ENCODE peak calls at places on chromosome 11, in five cellular contexts. One of them, this sample, is unnamed.

GRCh38 chr11:107259826-107260225 is 197.8 kb downstream of the CWF19L2 start:
- DNase-seq in RCC 7860: no peak
- DNase-seq in stromal cell of bone marrow: no peak
- DNase-seq in ovary: no peak
- DNase-seq in right lobe of liver: no peak
- DNase-seq in this sample: no peak

GRCh38 chr11:113991170-113991569 is 16.3 kb downstream of the HTR3A start:
- DNase-seq in ovary: no peak
- DNase-seq in right lobe of liver: no peak
- DNase-seq in RCC 7860: no peak
- DNase-seq in stromal cell of bone marrow: peak; percentile 5
- DNase-seq in this sample: no peak

GRCh38 chr11:100925935-100926334 is 203.7 kb downstream of the PGR start:
- DNase-seq in right lobe of liver: no peak
- DNase-seq in stromal cell of bone marrow: peak; percentile 28
- DNase-seq in RCC 7860: peak; percentile 60
- DNase-seq in ovary: no peak
- DNase-seq in this sample: no peak

GRCh38 chr11:129861702-129862107 is 33.7 kb downstream of the NFRKB start:
- DNase-seq in stromal cell of bone marrow: peak; percentile 43
- DNase-seq in ovary: peak; percentile 55
- DNase-seq in RCC 7860: peak; percentile 91
- DNase-seq in right lobe of liver: peak; percentile 61
- DNase-seq in this sample: peak; percentile 53

GRCh38 chr11:9405721-9406120 is 21.3 kb downstream of the IPO7 start:
- DNase-seq in right lobe of liver: no peak
- DNase-seq in RCC 7860: no peak
- DNase-seq in ovary: no peak
- DNase-seq in stromal cell of bone marrow: no peak
- DNase-seq in this sample: no peak

GRCh38 chr11:133747409-133747808 is 97.9 kb downstream of the SPATA19 start:
- DNase-seq in ovary: no peak
- DNase-seq in stromal cell of bone marrow: no peak
- DNase-seq in RCC 7860: no peak
- DNase-seq in right lobe of liver: no peak
- DNase-seq in this sample: no peak

GRCh38 chr11:7905961-7906429 is 25.1 kb downstream of the OR10A6 start:
- DNase-seq in stromal cell of bone marrow: no peak
- DNase-seq in ovary: no peak
- DNase-seq in RCC 7860: no peak
- DNase-seq in right lobe of liver: no peak
- DNase-seq in this sample: no peak

GRCh38 chr11:79189055-79189454 is 251.8 kb downstream of the TENM4 start:
- DNase-seq in stromal cell of bone marrow: no peak
- DNase-seq in ovary: no peak
- DNase-seq in RCC 7860: no peak
- DNase-seq in right lobe of liver: no peak
- DNase-seq in this sample: no peak

GRCh38 chr11:67309166-67309565 is 5.8 kb downstream of the SSH3 start:
- DNase-seq in right lobe of liver: no peak
- DNase-seq in RCC 7860: no peak
- DNase-seq in stromal cell of bone marrow: no peak
- DNase-seq in ovary: no peak
- DNase-seq in this sample: no peak

GRCh38 chr11:130648601-130649000 is 200.2 kb downstream of the ADAMTS15 start:
- DNase-seq in stromal cell of bone marrow: no peak
- DNase-seq in ovary: peak; percentile 41
- DNase-seq in RCC 7860: no peak
- DNase-seq in right lobe of liver: no peak
- DNase-seq in this sample: no peak

GRCh38 chr11:95536049-95536448 is 253.5 kb downstream of the FAM76B start:
- DNase-seq in right lobe of liver: no peak
- DNase-seq in RCC 7860: no peak
- DNase-seq in ovary: no peak
- DNase-seq in stromal cell of bone marrow: peak; percentile 52
- DNase-seq in this sample: no peak

GRCh38 chr11:4891996-4892640 is 10.4 kb downstream of the OR51T1 start:
- DNase-seq in ovary: no peak
- DNase-seq in stromal cell of bone marrow: peak; percentile 89
- DNase-seq in right lobe of liver: no peak
- DNase-seq in RCC 7860: peak; percentile 75
- DNase-seq in this sample: peak; percentile 49

GRCh38 chr11:95524328-95525036 is 265.1 kb downstream of the FAM76B start:
- DNase-seq in stromal cell of bone marrow: no peak
- DNase-seq in RCC 7860: no peak
- DNase-seq in ovary: no peak
- DNase-seq in right lobe of liver: no peak
- DNase-seq in this sample: no peak

GRCh38 chr11:38153985-38154384 is 1555.9 kb upstream of the RAG2 start:
- DNase-seq in right lobe of liver: no peak
- DNase-seq in stromal cell of bone marrow: no peak
- DNase-seq in RCC 7860: no peak
- DNase-seq in ovary: no peak
- DNase-seq in this sample: no peak

GRCh38 chr11:118998822-118999221 is 884 bp downstream of the CENATAC start:
- DNase-seq in RCC 7860: peak; percentile 75
- DNase-seq in stromal cell of bone marrow: no peak
- DNase-seq in ovary: no peak
- DNase-seq in right lobe of liver: no peak
- DNase-seq in this sample: no peak

GRCh38 chr11:35664977-35665441 is 2.4 kb downstream of the TRIM44 start:
- DNase-seq in ovary: no peak
- DNase-seq in right lobe of liver: no peak
- DNase-seq in RCC 7860: no peak
- DNase-seq in stromal cell of bone marrow: no peak
- DNase-seq in this sample: no peak

GRCh38 chr11:19307498-19307897 is 66.8 kb upstream of the E2F8 start:
- DNase-seq in right lobe of liver: no peak
- DNase-seq in RCC 7860: no peak
- DNase-seq in ovary: no peak
- DNase-seq in stromal cell of bone marrow: no peak
- DNase-seq in this sample: no peak

GRCh38 chr11:103800406-103801114 is 235.9 kb upstream of the DDI1 start:
- DNase-seq in right lobe of liver: no peak
- DNase-seq in ovary: peak; percentile 23
- DNase-seq in RCC 7860: no peak
- DNase-seq in stromal cell of bone marrow: no peak
- DNase-seq in this sample: no peak

GRCh38 chr11:122977455-122978302 is 4.0 kb downstream of the BSX start:
- DNase-seq in RCC 7860: no peak
- DNase-seq in ovary: no peak
- DNase-seq in stromal cell of bone marrow: no peak
- DNase-seq in right lobe of liver: no peak
- DNase-seq in this sample: no peak

GRCh38 chr11:33772300-33772699 is 2.0 kb downstream of the FBXO3 start:
- DNase-seq in stromal cell of bone marrow: no peak
- DNase-seq in RCC 7860: peak; percentile 52
- DNase-seq in right lobe of liver: no peak
- DNase-seq in ovary: no peak
- DNase-seq in this sample: no peak

GRCh38 chr11:1083621-1084551 is 9.2 kb downstream of the MUC2 start:
- DNase-seq in right lobe of liver: peak; percentile 14
- DNase-seq in RCC 7860: no peak
- DNase-seq in ovary: peak; percentile 15
- DNase-seq in stromal cell of bone marrow: no peak
- DNase-seq in this sample: no peak

GRCh38 chr11:103730151-103730940 is 306.1 kb upstream of the DDI1 start:
- DNase-seq in stromal cell of bone marrow: no peak
- DNase-seq in ovary: no peak
- DNase-seq in right lobe of liver: no peak
- DNase-seq in RCC 7860: no peak
- DNase-seq in this sample: no peak

GRCh38 chr11:129248618-129249017 is 56.5 kb upstream of the ARHGAP32 start:
- DNase-seq in right lobe of liver: no peak
- DNase-seq in stromal cell of bone marrow: peak; percentile 41
- DNase-seq in RCC 7860: peak; percentile 54
- DNase-seq in ovary: no peak
- DNase-seq in this sample: peak; percentile 23

GRCh38 chr11:68550485-68550817 is 89.9 kb downstream of the PPP6R3 start:
- DNase-seq in right lobe of liver: no peak
- DNase-seq in stromal cell of bone marrow: no peak
- DNase-seq in RCC 7860: no peak
- DNase-seq in ovary: no peak
- DNase-seq in this sample: no peak

GRCh38 chr11:88288560-88288959 is 49.0 kb downstream of the CTSC start:
- DNase-seq in RCC 7860: no peak
- DNase-seq in stromal cell of bone marrow: no peak
- DNase-seq in ovary: no peak
- DNase-seq in right lobe of liver: no peak
- DNase-seq in this sample: no peak

This sample was measured in AG09319.